ENCODE peak calls at places on chromosomes 13 and 19, in eight cellular contexts. M is foreskin fibroblast, T is PC-3, Z is stomach, U is BJ, E is Caco-2, N is A549, I is fibroblast of lung. G is an unnamed sample.

GRCh38 chr13:81048026-81048461 is 707.1 kb upstream of the SPRY2 start:
- DNase-seq in T (no peak), I (no peak), Z (no peak), U (no peak), E (no peak), M (no peak), N (no peak), G (peak)

GRCh38 chr13:44231786-44232516 is 141.7 kb upstream of the SERP2 start:
- DNase-seq in N (peak), M (peak), U (peak), Z (peak), T (peak), E (peak), I (peak), G (peak)

GRCh38 chr13:111610077-111610476 is 289.6 kb downstream of the TEX29 start:
- DNase-seq in M (no peak), T (no peak), U (no peak), N (no peak), I (no peak), E (no peak), Z (no peak), G (no peak)

GRCh38 chr13:92843549-92843948 is 383.1 kb upstream of the GPC6 start:
- DNase-seq in E (no peak), T (peak), U (no peak), I (peak), M (peak), N (no peak), Z (no peak), G (peak)

GRCh38 chr13:83215627-83216026 is 666.6 kb downstream of the SLITRK1 start:
- DNase-seq in Z (no peak), N (no peak), T (peak), M (peak), U (peak), I (peak), E (no peak), G (peak)

GRCh38 chr19:19562665-19563347 is 24.7 kb downstream of the CILP2 start:
- DNase-seq in I (no peak), M (no peak), T (no peak), E (no peak), Z (no peak), N (no peak), U (no peak), G (no peak)

GRCh38 chr19:52963229-52963760 is 614 bp upstream of the ZNF816 start:
- DNase-seq in E (no peak), M (no peak), Z (no peak), I (no peak), U (no peak), T (no peak), N (no peak), G (no peak)

GRCh38 chr13:18971576-18972219 is 209.9 kb downstream of the TUBA3C start:
- DNase-seq in U (no peak), N (no peak), M (no peak), I (no peak), T (no peak), Z (no peak), E (no peak), G (no peak)

GRCh38 chr13:40665061-40665753 is 1.2 kb downstream of the FOXO1 start:
- DNase-seq in E (peak), Z (peak), N (peak), U (no peak), M (peak), T (peak), I (no peak), G (no peak)

GRCh38 chr13:79477968-79478367 is 3.0 kb upstream of the NDFIP2 start:
- DNase-seq in U (no peak), E (no peak), N (no peak), M (no peak), T (no peak), I (no peak), Z (no peak), G (no peak)

GRCh38 chr19:9970481-9970880 is 34.2 kb upstream of the OLFM2 start:
- DNase-seq in U (no peak), I (no peak), M (no peak), T (no peak), E (no peak), Z (no peak), N (no peak), G (no peak)

GRCh38 chr19:39813264-39813998 is 20.5 kb downstream of the DYRK1B start:
- DNase-seq in M (no peak), T (no peak), Z (no peak), N (no peak), U (no peak), E (no peak), I (no peak), G (no peak)

GRCh38 chr13:48593551-48593950 is 60.2 kb upstream of the CYSLTR2 start:
- DNase-seq in M (no peak), I (no peak), U (no peak), E (no peak), T (no peak), N (no peak), Z (no peak), G (no peak)

GRCh38 chr19:14843587-14843986 is 5.1 kb downstream of the OR7A10 start:
- DNase-seq in T (no peak), E (no peak), U (no peak), Z (no peak), I (no peak), N (no peak), M (peak), G (no peak)

GRCh38 chr13:113813070-113813748 is 50.7 kb downstream of the GAS6 start:
- DNase-seq in M (no peak), I (no peak), Z (no peak), N (no peak), T (no peak), E (no peak), U (no peak), G (no peak)

DNA sequence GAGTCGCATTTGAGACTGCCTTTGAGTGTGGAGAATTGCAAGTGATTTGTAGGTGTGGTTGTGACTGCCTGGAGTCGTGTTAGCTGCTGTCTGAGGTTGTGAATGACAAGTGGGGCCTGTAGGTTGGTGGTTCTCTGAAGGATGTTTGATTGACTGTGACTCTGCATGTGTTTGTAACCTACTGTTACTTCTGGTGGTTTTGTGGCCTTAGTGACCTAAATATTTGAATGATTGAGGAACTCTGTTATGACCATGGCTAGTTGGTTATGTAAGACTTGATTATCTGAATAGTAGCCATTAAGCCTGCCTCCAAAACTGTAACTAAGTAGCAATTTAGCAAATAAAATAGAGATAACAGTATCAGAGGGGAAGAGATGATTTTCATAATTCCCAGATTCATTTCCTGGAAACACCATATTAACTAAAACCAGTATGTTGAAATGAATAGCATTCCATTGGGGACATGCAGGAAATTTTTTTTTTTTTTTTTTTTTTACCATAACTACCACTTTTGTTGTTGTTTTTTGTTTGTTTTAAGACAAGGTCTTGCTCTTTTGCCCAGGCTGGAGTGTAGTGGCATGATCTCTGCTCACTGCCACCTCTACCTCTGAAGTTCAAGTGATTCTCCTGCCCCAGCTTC is 846 bp downstream of the ZNF382 start:
- DNase-seq in E (no peak), M (no peak), Z (no peak), N (no peak), U (no peak), I (no peak), T (no peak), G (no peak)
- H3K4me3 ChIP-seq in E (no peak), M (peak), Z (peak), N (no peak), U (peak), I (peak), T (peak), G (peak)

DNA sequence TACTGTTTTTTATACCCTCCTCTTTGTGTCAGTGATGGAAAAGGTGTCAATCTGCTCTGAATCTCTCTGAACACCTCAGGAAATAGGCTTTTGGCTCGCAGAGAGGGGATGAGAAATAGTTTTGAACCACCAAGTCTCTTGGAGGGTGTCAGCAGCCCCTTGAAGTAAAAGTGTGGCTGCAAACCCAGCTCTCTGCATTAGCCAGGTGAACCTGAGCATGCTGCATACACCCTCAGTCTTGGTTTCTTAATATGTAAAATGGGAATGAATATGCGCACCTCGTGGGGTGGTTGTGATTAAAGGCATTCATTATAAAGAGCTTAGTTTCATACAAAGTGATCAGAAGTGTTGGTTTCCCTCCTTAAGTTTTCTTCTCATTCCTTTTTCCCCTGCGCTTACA is 1.4 kb upstream of the DHRS12 start:
- DNase-seq in N (no peak), M (no peak), U (no peak), Z (no peak), E (no peak), T (no peak), I (no peak), G (no peak)
- H3K4me3 ChIP-seq in N (no peak), M (no peak), U (no peak), Z (peak), E (no peak), T (no peak), I (no peak), G (no peak)

GRCh38 chr19:11226716-11227166 is 12.7 kb upstream of the ANGPTL8 start:
- DNase-seq in N (no peak), T (no peak), Z (no peak), U (no peak), M (no peak), I (no peak), E (no peak), G (no peak)

GRCh38 chr19:11225815-11226214 is 13.6 kb upstream of the ANGPTL8 start:
- DNase-seq in T (no peak), M (no peak), U (no peak), E (no peak), I (no peak), Z (no peak), N (no peak), G (no peak)

GRCh38 chr19:11224429-11224828 is 15.0 kb upstream of the ANGPTL8 start:
- DNase-seq in N (no peak), E (no peak), U (no peak), I (no peak), Z (no peak), M (no peak), T (no peak), G (no peak)

GRCh38 chr19:11223208-11223607 is 16.2 kb upstream of the ANGPTL8 start:
- DNase-seq in T (no peak), E (no peak), Z (no peak), U (no peak), I (no peak), N (no peak), M (no peak), G (no peak)

GRCh38 chr19:11225172-11225571 is 14.2 kb upstream of the ANGPTL8 start:
- DNase-seq in U (no peak), M (no peak), T (no peak), N (no peak), E (no peak), I (no peak), Z (no peak), G (no peak)
- H3K4me3 ChIP-seq in U (no peak), M (no peak), T (no peak), N (no peak), E (no peak), I (no peak), Z (no peak), G (no peak)

GRCh38 chr19:45370410-45371204 is at the start of gene ERCC2:
- DNase-seq in T (peak), E (peak), U (peak), N (peak), Z (peak), M (peak), I (peak), G (peak)

GRCh38 chr19:45364696-45365095 is 5.7 kb downstream of the ERCC2 start:
- DNase-seq in I (no peak), N (no peak), U (no peak), T (no peak), E (no peak), Z (no peak), M (no peak), G (no peak)

GRCh38 chr19:45363861-45364459 is 6.4 kb downstream of the ERCC2 start:
- DNase-seq in T (no peak), Z (no peak), I (no peak), U (no peak), M (no peak), N (no peak), E (no peak), G (no peak)

GRCh38 chr19:45368127-45368526 is 2.2 kb downstream of the ERCC2 start:
- DNase-seq in I (no peak), U (no peak), N (no peak), Z (no peak), M (no peak), T (no peak), E (no peak), G (no peak)

GRCh38 chr19:45368737-45369340 is 1.5 kb downstream of the ERCC2 start:
- DNase-seq in Z (no peak), U (no peak), M (no peak), I (no peak), N (no peak), T (peak), E (no peak), G (no peak)
- H3K4me3 ChIP-seq in Z (no peak), U (no peak), M (no peak), I (peak), N (no peak), T (peak), E (no peak), G (no peak)

G was measured in skeletal muscle cell.